ENCODE peak calls at places on chromosomes 2 and 18, in ten cellular contexts. J is kidney, T is right lobe of liver, B is WTC11, D is cardiac fibroblast, N is A549, Y is esophagus muscularis mucosa, R is uterus, V is ovary, W is HFFc6. C is an unnamed sample.

GRCh38 chr18:45626330-45627203 is 11.3 kb downstream of the SLC14A2 start:
- DNase-seq in J (no peak), T (no peak), B (peak), D (peak), N (no peak), Y (no peak), R (no peak), V (no peak), W (peak), C (no peak)

GRCh38 chr2:40721595-40721994 is 269.7 kb upstream of the SLC8A1 start:
- DNase-seq in J (no peak), T (no peak), B (no peak), D (peak), N (no peak), Y (no peak), R (no peak), V (no peak), W (peak), C (no peak)

GRCh38 chr2:232418056-232418455 is 11.4 kb downstream of the ALPG start:
- DNase-seq in J (no peak), T (no peak), B (no peak), D (no peak), N (no peak), Y (no peak), R (no peak), V (no peak), W (no peak), C (no peak)

GRCh38 chr2:3466966-3467365 is 52.4 kb downstream of the ADI1 start:
- DNase-seq in J (no peak), T (no peak), B (no peak), D (no peak), N (no peak), Y (no peak), R (no peak), V (no peak), W (no peak), C (no peak)

GRCh38 chr2:78541451-78542267 is 483.8 kb upstream of the REG3G start:
- DNase-seq in J (peak), T (no peak), B (no peak), D (no peak), N (no peak), Y (no peak), R (no peak), V (no peak), W (no peak), C (no peak)

GRCh38 chr18:75884728-75885127 is 457.2 kb upstream of the SMIM21 start:
- DNase-seq in J (no peak), T (no peak), B (peak), D (no peak), N (no peak), Y (no peak), R (no peak), V (no peak), W (no peak), C (no peak)

GRCh38 chr18:77136871-77137665 is 4.5 kb upstream of the MBP start:
- DNase-seq in J (no peak), T (no peak), B (no peak), D (no peak), N (no peak), Y (no peak), R (no peak), V (no peak), W (no peak), C (no peak)

GRCh38 chr18:11980148-11980554 is 1.2 kb upstream of the IMPA2 start:
- DNase-seq in J (no peak), T (peak), B (no peak), D (no peak), N (peak), Y (no peak), R (no peak), V (no peak), W (no peak), C (no peak)

GRCh38 chr18:21298351-21298750 is 56.3 kb downstream of the GREB1L start:
- DNase-seq in J (no peak), T (no peak), B (no peak), D (peak), N (no peak), Y (no peak), R (no peak), V (no peak), W (peak), C (no peak)

DNA sequence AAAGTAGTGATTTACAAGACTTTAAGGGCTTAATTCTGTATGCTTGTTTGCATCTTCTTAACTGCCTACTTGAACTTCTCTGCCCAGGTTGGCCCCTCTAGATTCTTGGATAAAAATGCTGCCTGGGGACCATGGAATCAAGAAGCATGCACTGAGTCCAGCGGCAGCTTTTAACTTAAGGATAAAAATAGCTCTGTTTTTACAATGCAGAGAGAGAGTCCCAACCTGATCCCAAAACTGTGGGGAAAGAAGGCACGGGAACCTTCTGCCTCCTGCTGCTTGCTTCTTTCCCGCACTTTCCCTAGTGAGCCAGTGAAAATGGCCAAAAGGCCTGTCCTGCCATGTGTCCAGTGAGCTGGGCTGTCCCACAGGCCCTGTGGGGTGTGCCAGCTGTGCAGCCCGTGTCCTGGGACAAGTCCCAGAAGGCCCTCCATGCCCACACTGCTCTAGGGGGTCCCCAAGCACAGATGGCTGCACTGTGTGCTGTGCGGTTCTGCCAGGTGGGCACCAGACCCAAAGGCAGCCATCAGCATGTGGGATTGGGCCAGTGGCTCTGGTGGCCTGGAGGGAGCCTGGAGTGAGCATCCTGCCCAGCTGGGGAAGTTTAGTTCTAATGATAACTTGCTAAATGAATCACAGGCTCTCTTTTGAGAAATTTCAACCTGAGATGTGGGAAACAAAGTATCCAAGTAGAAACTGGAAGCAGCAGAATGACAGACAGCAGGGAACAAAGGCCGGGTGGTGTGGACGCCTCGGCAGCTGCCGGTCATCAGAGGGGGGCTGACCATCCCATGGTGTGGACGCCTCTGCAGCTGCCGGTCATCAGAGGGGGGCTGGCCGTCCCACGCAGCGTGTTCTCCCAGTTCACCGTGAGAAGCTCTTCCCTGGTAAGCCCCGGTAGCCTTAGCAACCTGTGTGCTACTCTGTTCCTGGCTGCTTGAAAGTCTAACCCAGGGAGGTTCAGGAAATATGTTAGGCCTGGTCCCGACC is 10.0 kb upstream of the CNDP2 start:
- DNase-seq in J (no peak), T (no peak), B (no peak), D (no peak), N (no peak), Y (no peak), R (no peak), V (no peak), W (no peak), C (no peak)
- TF ChIP-seq CTCF in J (no peak), T (no peak), B (no peak), D (no peak), N (no peak), Y (no peak), R (no peak), V (no peak), W (no peak), C (no peak)

GRCh38 chr2:144780983-144781382 is 261.1 kb upstream of the ZEB2 start:
- DNase-seq in J (no peak), T (no peak), B (no peak), D (peak), N (no peak), Y (no peak), R (no peak), V (no peak), W (no peak), C (no peak)
- TF ChIP-seq CTCF in J (no peak), T (no peak), B (no peak), D (no peak), N (no peak), Y (no peak), R (no peak), V (no peak), W (peak), C (no peak)

GRCh38 chr2:58448845-58449244 is 207.7 kb upstream of the FANCL start:
- DNase-seq in J (no peak), T (no peak), B (no peak), D (no peak), N (no peak), Y (no peak), R (no peak), V (no peak), W (no peak), C (no peak)

GRCh38 chr2:58447586-58447985 is 206.5 kb upstream of the FANCL start:
- DNase-seq in J (no peak), T (no peak), B (no peak), D (no peak), N (no peak), Y (no peak), R (no peak), V (no peak), W (no peak), C (no peak)

GRCh38 chr2:58449286-58450010 is 208.3 kb upstream of the FANCL start:
- DNase-seq in J (no peak), T (no peak), B (no peak), D (no peak), N (no peak), Y (no peak), R (no peak), V (no peak), W (no peak), C (no peak)

GRCh38 chr2:58448065-58448507 is 207.0 kb upstream of the FANCL start:
- DNase-seq in J (no peak), T (peak), B (peak), D (peak), N (peak), Y (no peak), R (peak), V (peak), W (peak), C (no peak)
- TF ChIP-seq CTCF in J (peak), T (peak), B (peak), D (peak), N (peak), Y (no peak), R (peak), V (no peak), W (peak), C (no peak)

GRCh38 chr2:242011516-242011915 is 142.0 kb downstream of the RTP5 start:
- DNase-seq in J (no peak), T (no peak), B (no peak), D (no peak), N (no peak), Y (no peak), R (peak), V (no peak), W (no peak), C (no peak)
- TF ChIP-seq CTCF in J (no peak), T (no peak), B (no peak), D (no peak), N (no peak), Y (no peak), R (no peak), V (no peak), W (no peak), C (no peak)

DNA sequence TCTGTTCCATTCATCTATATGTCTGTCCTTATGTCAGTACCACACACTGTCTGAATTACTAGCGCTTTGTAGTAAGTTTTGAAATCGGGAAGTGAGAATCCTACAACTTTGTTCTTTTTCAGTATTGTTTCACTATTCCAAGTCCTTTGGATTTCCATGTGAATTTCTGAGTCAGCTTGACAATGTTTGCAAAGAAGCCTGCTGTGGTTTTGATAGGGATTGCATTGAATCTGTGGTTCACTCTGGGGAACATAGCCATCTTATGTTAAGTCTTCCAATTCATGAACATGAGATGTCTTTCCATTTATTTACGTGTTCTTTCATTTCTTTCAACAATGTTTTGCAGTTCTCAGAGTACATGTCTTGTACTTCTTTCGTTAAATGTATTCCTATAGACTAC is 15.0 kb downstream of the SLC3A1 start:
- DNase-seq in J (no peak), T (no peak), B (no peak), D (peak), N (no peak), Y (no peak), R (no peak), V (no peak), W (peak), C (no peak)
- TF ChIP-seq CTCF in J (no peak), T (no peak), B (no peak), D (no peak), N (no peak), Y (no peak), R (no peak), V (no peak), W (no peak), C (no peak)

DNA sequence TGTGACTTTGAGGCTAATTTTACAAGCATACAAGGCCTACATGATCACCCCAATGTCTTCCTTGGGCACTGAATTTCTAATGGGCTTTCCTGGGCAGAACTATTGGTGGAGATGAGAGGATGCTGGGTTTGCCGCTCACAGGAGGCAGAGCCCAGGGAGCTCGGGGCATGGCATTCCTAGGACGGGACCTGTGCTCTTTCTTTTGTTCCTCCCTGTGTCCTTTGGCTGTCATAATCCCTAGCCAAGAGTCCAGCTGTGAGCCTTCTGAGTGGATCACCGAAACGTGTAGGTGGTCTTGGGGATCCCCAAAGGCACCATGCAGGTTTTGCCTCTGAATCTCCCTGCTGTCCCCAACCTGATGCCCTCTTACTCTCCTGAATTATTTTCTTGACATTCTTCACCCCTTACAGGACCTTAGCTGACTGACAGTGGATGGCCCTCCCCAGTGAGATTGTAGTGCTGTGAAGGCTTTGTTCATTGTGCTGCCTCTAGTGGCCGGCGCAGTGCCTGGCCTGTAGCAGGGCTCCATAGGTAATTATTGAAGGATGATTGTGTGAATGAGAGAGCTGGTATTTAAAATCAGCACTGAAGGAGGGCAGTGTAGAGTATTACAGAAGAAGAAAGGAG is 221.9 kb downstream of the ZNF407 start:
- DNase-seq in J (no peak), T (no peak), B (peak), D (peak), N (peak), Y (no peak), R (no peak), V (no peak), W (no peak), C (no peak)
- TF ChIP-seq CTCF in J (peak), T (peak), B (peak), D (peak), N (no peak), Y (no peak), R (no peak), V (no peak), W (peak), C (peak)